ENCODE peak calls at places on chromosome 9, in six cellular contexts. N, Q, C, E, V and A are unnamed samples. For H3K4me1, the result is how much of the 10 kb centered on the place peaks cover.

GRCh38 chr9:137253717-137254623 is 1.2 kb upstream of the NELFB start:
- DNase-seq in N (no peak), Q (no peak), C (no peak), E (no peak), V (no peak), A (no peak)

GRCh38 chr9:113535756-113536155 is 72.2 kb downstream of the RGS3 start:
- DNase-seq in N (peak), Q (no peak), C (no peak), E (no peak), V (no peak), A (no peak)

GRCh38 chr9:127721391-127721821 is 5.5 kb downstream of the TTC16 start:
- DNase-seq in N (no peak), Q (no peak), C (peak), E (no peak), V (no peak), A (no peak)

GRCh38 chr9:27291292-27291691 is 5.7 kb downstream of the EQTN start:
- DNase-seq in N (no peak), Q (no peak), C (no peak), E (no peak), V (no peak), A (no peak)

GRCh38 chr9:26243722-26244121 is 565.5 kb upstream of the TUSC1 start:
- DNase-seq in N (no peak), Q (no peak), C (peak), E (peak), V (no peak), A (no peak)

GRCh38 chr9:108645520-108645919 is 210.3 kb downstream of the ACTL7B start:
- DNase-seq in N (no peak), Q (no peak), C (no peak), E (peak), V (no peak), A (no peak)

GRCh38 chr9:89621031-89621430 is 16.2 kb downstream of the GADD45G start:
- DNase-seq in N (no peak), Q (no peak), C (no peak), E (no peak), V (no peak), A (no peak)

GRCh38 chr9:135711411-135711810 is 9.4 kb downstream of the KCNT1 start:
- DNase-seq in N (no peak), Q (no peak), C (no peak), E (no peak), V (no peak), A (no peak)

GRCh38 chr9:88458716-88459115 is 70.5 kb downstream of the SPIN1 start:
- DNase-seq in N (no peak), Q (no peak), C (no peak), E (peak), V (no peak), A (no peak)

GRCh38 chr9:136331030-136331429 is 3.7 kb downstream of the GPSM1 start:
- DNase-seq in N (no peak), Q (no peak), C (no peak), E (no peak), V (no peak), A (no peak)

GRCh38 chr9:114314256-114314867 is 8.5 kb upstream of the ORM1 start:
- DNase-seq in N (peak), Q (peak), C (no peak), E (no peak), V (no peak), A (no peak)

GRCh38 chr9:68860423-68860822 is 153.5 kb downstream of the PRKACG start:
- DNase-seq in N (no peak), Q (no peak), C (no peak), E (no peak), V (no peak), A (no peak)
- TF ChIP-seq CTCF in N (no peak), Q (no peak), C (no peak), E (no peak), V (no peak), A (no peak)

DNA sequence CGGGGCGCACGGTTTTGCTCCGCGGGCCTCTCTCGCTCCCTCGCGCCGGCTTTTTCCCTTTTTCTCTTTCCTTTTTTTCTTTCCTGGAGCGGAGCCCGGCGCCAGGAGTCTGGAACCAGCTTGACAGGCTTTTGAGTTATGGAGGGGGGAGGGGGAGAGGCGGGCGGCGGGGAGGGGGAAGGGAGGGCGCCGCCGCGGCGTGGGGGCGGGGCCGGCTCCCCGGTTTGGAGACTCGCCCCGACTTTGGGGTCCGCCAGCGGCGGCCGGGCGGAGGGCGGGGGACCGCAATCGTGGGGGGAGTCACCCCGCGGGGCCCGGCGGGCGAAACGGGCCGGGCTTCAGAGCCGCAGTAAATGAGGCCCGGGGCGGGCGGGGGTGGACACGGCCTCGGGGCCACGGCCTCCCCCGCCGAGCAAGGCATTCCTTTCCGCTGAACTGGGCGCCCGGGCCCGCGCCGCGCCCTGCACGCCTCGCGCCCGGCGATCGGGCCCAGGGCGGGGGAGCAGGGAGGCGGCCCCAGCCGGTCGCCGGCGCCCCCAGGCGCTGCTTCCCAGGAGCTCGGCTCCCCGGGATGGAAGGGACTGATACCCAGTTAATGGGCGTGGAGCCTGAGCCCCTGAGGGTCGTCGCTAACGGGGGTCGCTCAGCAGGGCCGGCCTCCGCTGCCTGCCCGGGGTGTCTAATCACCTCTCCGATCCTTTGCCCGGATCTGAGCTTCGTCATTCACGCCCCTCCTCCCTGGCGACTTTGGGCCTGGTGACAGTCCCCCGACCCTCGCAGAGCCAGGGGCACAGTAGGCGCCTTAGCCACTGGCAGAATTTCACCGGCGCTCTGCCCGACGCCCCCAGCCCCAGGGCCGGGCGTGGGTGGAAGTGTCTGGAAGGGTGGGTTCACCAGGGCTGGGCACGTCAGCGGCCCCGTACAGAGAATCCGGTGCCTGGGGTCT is 138.1 kb downstream of the C9orf50 start:
- DNase-seq in N (peak), Q (peak), C (peak), E (peak), V (peak), A (peak)
- H3K4me1 ChIP-seq in N (under half), Q (under half), C (under half), E (half or more), V (half or more), A (under half)

GRCh38 chr9:96071245-96072124 is 196.0 kb downstream of the ERCC6L2 start:
- DNase-seq in N (no peak), Q (no peak), C (peak), E (peak), V (no peak), A (no peak)
- TF ChIP-seq CTCF in N (no peak), Q (no peak), C (peak), E (peak), V (peak), A (peak)

GRCh38 chr9:20604561-20604960 is 17.7 kb downstream of the MLLT3 start:
- DNase-seq in N (no peak), Q (no peak), C (no peak), E (no peak), V (no peak), A (no peak)

GRCh38 chr9:20603524-20604268 is 18.6 kb downstream of the MLLT3 start:
- DNase-seq in N (no peak), Q (no peak), C (no peak), E (no peak), V (no peak), A (no peak)

GRCh38 chr9:20611751-20612287 is 10.5 kb downstream of the MLLT3 start:
- DNase-seq in N (no peak), Q (no peak), C (peak), E (peak), V (no peak), A (no peak)

GRCh38 chr9:20606637-20607036 is 15.7 kb downstream of the MLLT3 start:
- DNase-seq in N (no peak), Q (no peak), C (no peak), E (no peak), V (peak), A (no peak)

GRCh38 chr9:20608582-20608981 is 13.7 kb downstream of the MLLT3 start:
- DNase-seq in N (no peak), Q (no peak), C (no peak), E (no peak), V (no peak), A (no peak)
- H3K4me1 ChIP-seq in N (under half), Q (under half), C (under half), E (under half), V (under half), A (under half)